ENCODE peak calls at places on chromosomes 13 and 19, in eight cellular contexts. L is stimulated activated CD8-positive, alpha-beta memory T cell treated with anti-CD3 and anti-CD28 coated beads, Interleukin-15, amount 100 ng/mL, for 1 hour; H is renal cortical epithelial cell; O is NCI-H2029; X is esophagus muscularis mucosa; N is NCI-H774; E is upper lobe of right lung; Y is sciatic nerve. R is an unnamed sample.
A peak's percentile ranks its signal among the peaks of the same experiment; 100 is the strongest.

GRCh38 chr13:31773538-31773937 is 34.2 kb downstream of the RXFP2 start:
- DNase-seq in H (no peak), O (no peak), Y (no peak), L (no peak), X (no peak), E (no peak), N (no peak), R (no peak)

GRCh38 chr19:46618670-46619231 is 6.1 kb downstream of the PTGIR start:
- DNase-seq in L (no peak), E (no peak), N (peak; percentile 41), O (peak; percentile 86), X (no peak), Y (no peak), H (no peak), R (no peak)

GRCh38 chr13:112893570-112894422 is 75.2 kb upstream of the MCF2L start:
- DNase-seq in N (peak; percentile 92), H (peak; percentile 78), X (no peak), Y (no peak), L (no peak), O (peak; percentile 8), E (no peak), R (no peak)

GRCh38 chr19:2765376-2765775 is 17.7 kb downstream of the SGTA start:
- DNase-seq in L (no peak), O (no peak), Y (no peak), X (no peak), N (no peak), E (no peak), H (no peak), R (no peak)

GRCh38 chr19:4064551-4065260 is 2.0 kb downstream of the ZBTB7A start:
- DNase-seq in Y (peak; percentile 87), N (no peak), O (no peak), L (no peak), H (no peak), E (peak; percentile 85), X (no peak), R (no peak)

GRCh38 chr13:30845297-30846214 is 60.5 kb upstream of the MEDAG start:
- DNase-seq in X (no peak), L (no peak), H (peak; percentile 32), N (no peak), Y (no peak), O (no peak), E (no peak), R (no peak)

GRCh38 chr19:15464394-15465385 is at the start of gene RASAL3:
- DNase-seq in E (no peak), O (no peak), Y (no peak), N (no peak), L (peak; percentile 49), H (no peak), X (no peak), R (no peak)

GRCh38 chr19:3176715-3177501 is 1.7 kb upstream of the S1PR4 start:
- DNase-seq in L (peak; percentile 56), H (peak; percentile 69), N (no peak), Y (peak; percentile 55), O (no peak), E (peak; percentile 87), X (no peak), R (no peak)

GRCh38 chr13:99214232-99214631 is 13.6 kb downstream of the UBAC2 start:
- DNase-seq in N (no peak), H (no peak), X (peak; percentile 75), E (no peak), L (no peak), Y (no peak), O (no peak), R (no peak)

GRCh38 chr19:8965887-8966286 is 44.3 kb downstream of the MUC16 start:
- DNase-seq in N (no peak), H (no peak), E (no peak), L (no peak), X (no peak), O (no peak), Y (no peak), R (no peak)

GRCh38 chr13:44035400-44035799 is 155.7 kb downstream of the LACC1 start:
- DNase-seq in N (no peak), X (no peak), L (no peak), E (no peak), H (no peak), Y (no peak), O (no peak), R (no peak)

R was measured in mesenteric fat pad.